ENCODE peak calls at places on chromosomes 3 and 15, in ten cellular contexts. L is hypothalamus, Z is HuH-7, B is KG1, Y is NCI-H1694 treated with DMSO at 0.1 percent for 48 hours, U is LNCaP clone FGC, K is dorsolateral prefrontal cortex, Q is iPS DF 6.9, T is right lobe of liver, W is pancreas. X is an unnamed sample.

GRCh38 chr3:151439652-151440125 is 21.2 kb downstream of the IGSF10 start:
- DNase-seq in Y (peak), T (no peak), K (no peak), U (peak), B (peak), L (no peak), Q (no peak), Z (peak), W (no peak), X (peak)

GRCh38 chr3:5250467-5251195 is 63.1 kb downstream of the EDEM1 start:
- DNase-seq in B (no peak), Z (peak), Q (no peak), U (no peak), W (peak), T (no peak), K (no peak), Y (no peak), L (no peak), X (no peak)

GRCh38 chr15:91473894-91474293 is 373.8 kb downstream of the SV2B start:
- DNase-seq in T (no peak), Y (no peak), L (no peak), K (no peak), B (no peak), Q (no peak), U (no peak), W (no peak), Z (no peak), X (no peak)

GRCh38 chr3:141279074-141279945 is 47.7 kb downstream of the PXYLP1 start:
- DNase-seq in B (no peak), U (no peak), L (no peak), T (no peak), Z (peak), W (no peak), K (no peak), Y (peak), Q (peak), X (peak)

GRCh38 chr3:189983612-189984011 is 137.1 kb downstream of the P3H2 start:
- DNase-seq in U (no peak), Y (no peak), L (no peak), W (no peak), K (no peak), T (no peak), Q (no peak), B (no peak), Z (no peak), X (no peak)

GRCh38 chr15:39535466-39535865 is 45.4 kb upstream of the THBS1 start:
- DNase-seq in B (no peak), Q (no peak), K (no peak), Z (no peak), T (no peak), Y (no peak), U (no peak), L (no peak), W (no peak), X (no peak)

GRCh38 chr3:14305321-14305720 is 97.1 kb upstream of the SLC6A6 start:
- DNase-seq in Y (no peak), U (no peak), Z (no peak), L (no peak), Q (no peak), W (no peak), K (no peak), B (no peak), T (no peak), X (no peak)

GRCh38 chr15:35092846-35093245 is 7.8 kb upstream of the NANOGP8 start:
- DNase-seq in K (no peak), Q (no peak), W (no peak), T (no peak), Y (no peak), U (no peak), B (no peak), L (no peak), Z (no peak), X (no peak)

GRCh38 chr3:171134170-171134569 is 107.7 kb upstream of the SLC2A2 start:
- DNase-seq in K (no peak), Q (no peak), U (no peak), B (no peak), Y (no peak), T (no peak), W (no peak), L (no peak), Z (no peak), X (no peak)

GRCh38 chr3:59798372-59799086 is 748.7 kb upstream of the CFAP20DC start:
- DNase-seq in Y (no peak), Z (no peak), U (no peak), B (no peak), W (no peak), K (no peak), T (no peak), Q (no peak), L (no peak), X (no peak)

GRCh38 chr15:25391971-25392733 is 46.7 kb downstream of the UBE3A start:
- DNase-seq in T (no peak), B (no peak), Q (no peak), U (no peak), Z (no peak), L (no peak), Y (no peak), W (no peak), K (no peak), X (no peak)

GRCh38 chr15:89167267-89168176 is 53.9 kb downstream of the RLBP1 start:
- DNase-seq in Q (no peak), W (no peak), K (peak), U (no peak), L (no peak), B (no peak), Z (no peak), T (no peak), Y (no peak), X (no peak)

GRCh38 chr3:46845397-46845859 is 17.8 kb downstream of the MYL3 start:
- DNase-seq in Y (peak), B (no peak), W (peak), K (peak), T (no peak), Q (no peak), U (no peak), Z (peak), L (no peak), X (no peak)

GRCh38 chr15:98524274-98524673 is 124.1 kb upstream of the IGF1R start:
- DNase-seq in T (no peak), U (no peak), K (no peak), Q (no peak), L (no peak), Y (no peak), B (no peak), W (no peak), Z (no peak), X (no peak)

GRCh38 chr3:15927969-15928368 is 130.2 kb upstream of the ANKRD28 start:
- DNase-seq in K (no peak), Y (no peak), T (no peak), Q (no peak), B (no peak), Z (no peak), W (no peak), L (no peak), U (no peak), X (no peak)

GRCh38 chr15:73930371-73930770 is 4.1 kb downstream of the LOXL1 start:
- DNase-seq in U (no peak), L (no peak), W (no peak), K (no peak), Z (no peak), T (peak), B (no peak), Q (no peak), Y (no peak), X (no peak)

GRCh38 chr3:184315871-184316661 is 1.7 kb downstream of the EIF4G1 start:
- DNase-seq in Y (no peak), B (no peak), L (no peak), Q (no peak), U (no peak), K (no peak), Z (no peak), T (peak), W (no peak), X (no peak)

GRCh38 chr15:43237842-43238470 is 17.1 kb upstream of the EPB42 start:
- DNase-seq in T (no peak), U (no peak), B (no peak), W (no peak), Y (no peak), L (no peak), Q (no peak), K (no peak), Z (no peak), X (no peak)

GRCh38 chr3:189908646-189909045 is 212.1 kb downstream of the P3H2 start:
- DNase-seq in W (no peak), Y (no peak), Q (no peak), T (no peak), U (no peak), Z (no peak), K (no peak), L (no peak), B (no peak), X (no peak)

GRCh38 chr15:52281085-52282035 is 14.2 kb downstream of the MYO5C start:
- DNase-seq in L (no peak), K (no peak), Q (no peak), T (peak), Z (no peak), U (no peak), Y (no peak), W (peak), B (no peak), X (no peak)